ENCODE peak calls at places on chromosomes 4 and X, in four cellular contexts. One of them, this sample, is unnamed.

GRCh38 chr4:95732061-95732460 is 107.8 kb upstream of the PDHA2 start:
- DNase-seq in iPS-NIHi11: no peak
- DNase-seq in ELR: no peak
- DNase-seq in fibroblast of mammary gland: peak
- DNase-seq in this sample: peak

GRCh38 chrX:100512471-100512870 is 72.3 kb upstream of the TNMD start:
- DNase-seq in iPS-NIHi11: peak
- DNase-seq in ELR: peak
- DNase-seq in fibroblast of mammary gland: peak
- DNase-seq in this sample: peak

GRCh38 chr4:145937990-145938611 is 522 bp downstream of the ZNF827 start:
- DNase-seq in iPS-NIHi11: peak
- DNase-seq in ELR: peak
- DNase-seq in fibroblast of mammary gland: peak
- DNase-seq in this sample: peak

GRCh38 chr4:90099795-90100194 is 27.4 kb upstream of the CCSER1 start:
- DNase-seq in iPS-NIHi11: no peak
- DNase-seq in ELR: no peak
- DNase-seq in fibroblast of mammary gland: peak
- DNase-seq in this sample: peak

GRCh38 chrX:111761578-111762135 is 80.7 kb downstream of the ALG13 start:
- DNase-seq in iPS-NIHi11: no peak
- DNase-seq in ELR: no peak
- DNase-seq in fibroblast of mammary gland: no peak
- DNase-seq in this sample: no peak

GRCh38 chrX:17046478-17047097 is 100.1 kb downstream of the REPS2 start:
- DNase-seq in iPS-NIHi11: peak
- DNase-seq in ELR: peak
- DNase-seq in fibroblast of mammary gland: peak
- DNase-seq in this sample: peak

GRCh38 chr4:107897823-107898222 is 33.5 kb upstream of the CYP2U1 start:
- DNase-seq in iPS-NIHi11: no peak
- DNase-seq in ELR: no peak
- DNase-seq in fibroblast of mammary gland: peak
- DNase-seq in this sample: peak

GRCh38 chr4:101818362-101818761 is 27.8 kb downstream of the BANK1 start:
- DNase-seq in iPS-NIHi11: no peak
- DNase-seq in ELR: peak
- DNase-seq in fibroblast of mammary gland: peak
- DNase-seq in this sample: no peak

GRCh38 chrX:11435568-11435967 is 142.4 kb downstream of the AMELX start:
- DNase-seq in iPS-NIHi11: no peak
- DNase-seq in ELR: peak
- DNase-seq in fibroblast of mammary gland: peak
- DNase-seq in this sample: no peak

GRCh38 chr4:181897935-181898334 is 345.3 kb upstream of the TENM3 start:
- DNase-seq in iPS-NIHi11: no peak
- DNase-seq in ELR: peak
- DNase-seq in fibroblast of mammary gland: peak
- DNase-seq in this sample: peak

GRCh38 chrX:119579414-119579813 is 5.1 kb downstream of the UBE2A start:
- DNase-seq in iPS-NIHi11: no peak
- DNase-seq in ELR: no peak
- DNase-seq in fibroblast of mammary gland: no peak
- DNase-seq in this sample: no peak

GRCh38 chrX:19824603-19825002 is 62.8 kb downstream of the SH3KBP1 start:
- DNase-seq in iPS-NIHi11: no peak
- DNase-seq in ELR: peak
- DNase-seq in fibroblast of mammary gland: peak
- DNase-seq in this sample: no peak

GRCh38 chrX:44945736-44946135 is 72.7 kb downstream of the KDM6A start:
- DNase-seq in iPS-NIHi11: no peak
- DNase-seq in ELR: peak
- DNase-seq in fibroblast of mammary gland: no peak
- DNase-seq in this sample: no peak

GRCh38 chrX:155112171-155112570 is 40.9 kb downstream of the BRCC3 start:
- DNase-seq in iPS-NIHi11: no peak
- DNase-seq in ELR: peak
- DNase-seq in fibroblast of mammary gland: no peak
- DNase-seq in this sample: peak

GRCh38 chr4:84451546-84451945 is 47.5 kb downstream of the NKX6-1 start:
- DNase-seq in iPS-NIHi11: no peak
- DNase-seq in ELR: peak
- DNase-seq in fibroblast of mammary gland: peak
- DNase-seq in this sample: peak

GRCh38 chr4:122243785-122244184 is 91.7 kb downstream of the BLTP1 start:
- DNase-seq in iPS-NIHi11: no peak
- DNase-seq in ELR: no peak
- DNase-seq in fibroblast of mammary gland: no peak
- DNase-seq in this sample: no peak

GRCh38 chrX:2500681-2501151 is at the start of the genes DHRSX and ZBED1:
- DNase-seq in iPS-NIHi11: peak
- DNase-seq in ELR: peak
- DNase-seq in fibroblast of mammary gland: no peak
- DNase-seq in this sample: no peak

GRCh38 chr4:740656-741282 is 35.1 kb downstream of the PCGF3 start:
- DNase-seq in iPS-NIHi11: no peak
- DNase-seq in ELR: peak
- DNase-seq in fibroblast of mammary gland: no peak
- DNase-seq in this sample: no peak